ENCODE peak calls at places on chromosomes 2 and 18, in eight cellular contexts. B is gastrocnemius medialis; X is esophagus muscularis mucosa; J is stomach; W is adipocyte; O is GM23248; T is SK-N-SH; V is effector memory CD4-positive, alpha-beta T cell. P is an unnamed sample.
A peak's percentile ranks its signal among the peaks of the same experiment; 100 is the strongest.

GRCh38 chr18:35106013-35106844 is 65.0 kb downstream of the MAPRE2 start:
- DNase-seq in T (no peak), J (no peak), O (no peak), X (no peak), V (no peak), W (no peak), B (no peak), P (no peak)

GRCh38 chr2:150548527-150548926 is 61.1 kb upstream of the RND3 start:
- DNase-seq in T (peak; percentile 30), J (no peak), X (no peak), B (no peak), W (peak; percentile 25), V (no peak), O (peak; percentile 39), P (no peak)

GRCh38 chr2:201795608-201796477 is 10.5 kb upstream of the CDK15 start:
- DNase-seq in T (peak; percentile 77), B (no peak), O (peak; percentile 75), V (no peak), J (no peak), X (no peak), W (peak; percentile 84), P (no peak)

GRCh38 chr2:122748552-122749011 is 993.1 kb downstream of the TSN start:
- DNase-seq in W (peak; percentile 5), V (no peak), T (no peak), O (peak; percentile 37), J (no peak), B (no peak), X (no peak), P (no peak)

GRCh38 chr2:149860276-149860921 is 272.8 kb upstream of the MMADHC start:
- DNase-seq in X (no peak), T (no peak), W (peak; percentile 84), V (no peak), O (peak; percentile 78), J (peak; percentile 27), B (peak; percentile 33), P (no peak)

GRCh38 chr2:182592691-182593393 is 123.2 kb upstream of the DNAJC10 start:
- DNase-seq in W (no peak), V (no peak), X (no peak), O (no peak), T (no peak), J (no peak), B (no peak), P (no peak)

GRCh38 chr2:176160251-176161040 is 3.3 kb downstream of the HOXD3 start:
- DNase-seq in V (no peak), T (no peak), W (no peak), J (no peak), O (no peak), B (no peak), X (no peak), P (no peak)

GRCh38 chr18:13849791-13850190 is 25.8 kb downstream of the MC5R start:
- DNase-seq in T (no peak), O (no peak), W (no peak), B (no peak), V (no peak), X (no peak), J (no peak), P (no peak)

GRCh38 chr2:233007270-233007669 is 5.8 kb downstream of the NGEF start:
- DNase-seq in J (no peak), X (no peak), O (no peak), W (no peak), V (no peak), T (no peak), B (no peak), P (peak; percentile 29)
- H3K36me3 ChIP-seq in J (no peaks in the 10 kb centered on the region), X (no peaks in the 10 kb centered on the region), O (no peaks in the 10 kb centered on the region), W (no peaks in the 10 kb centered on the region), V (no peaks in the 10 kb centered on the region), T (no peaks in the 10 kb centered on the region), B (no peaks in the 10 kb centered on the region), P (no peaks in the 10 kb centered on the region)

GRCh38 chr2:226793615-226794014 is 6.0 kb downstream of the IRS1 start:
- DNase-seq in O (peak; percentile 49), J (no peak), B (no peak), T (peak; percentile 8), V (no peak), W (peak; percentile 27), X (no peak), P (no peak)
- H3K36me3 ChIP-seq in O (no peaks in the 10 kb centered on the region), J (no peaks in the 10 kb centered on the region), B (no peaks in the 10 kb centered on the region), T (peaks cover 2% of the 10 kb centered on the region), V (no peaks in the 10 kb centered on the region), W (peaks cover 10% of the 10 kb centered on the region), X (no peaks in the 10 kb centered on the region), P (no peaks in the 10 kb centered on the region)

DNA sequence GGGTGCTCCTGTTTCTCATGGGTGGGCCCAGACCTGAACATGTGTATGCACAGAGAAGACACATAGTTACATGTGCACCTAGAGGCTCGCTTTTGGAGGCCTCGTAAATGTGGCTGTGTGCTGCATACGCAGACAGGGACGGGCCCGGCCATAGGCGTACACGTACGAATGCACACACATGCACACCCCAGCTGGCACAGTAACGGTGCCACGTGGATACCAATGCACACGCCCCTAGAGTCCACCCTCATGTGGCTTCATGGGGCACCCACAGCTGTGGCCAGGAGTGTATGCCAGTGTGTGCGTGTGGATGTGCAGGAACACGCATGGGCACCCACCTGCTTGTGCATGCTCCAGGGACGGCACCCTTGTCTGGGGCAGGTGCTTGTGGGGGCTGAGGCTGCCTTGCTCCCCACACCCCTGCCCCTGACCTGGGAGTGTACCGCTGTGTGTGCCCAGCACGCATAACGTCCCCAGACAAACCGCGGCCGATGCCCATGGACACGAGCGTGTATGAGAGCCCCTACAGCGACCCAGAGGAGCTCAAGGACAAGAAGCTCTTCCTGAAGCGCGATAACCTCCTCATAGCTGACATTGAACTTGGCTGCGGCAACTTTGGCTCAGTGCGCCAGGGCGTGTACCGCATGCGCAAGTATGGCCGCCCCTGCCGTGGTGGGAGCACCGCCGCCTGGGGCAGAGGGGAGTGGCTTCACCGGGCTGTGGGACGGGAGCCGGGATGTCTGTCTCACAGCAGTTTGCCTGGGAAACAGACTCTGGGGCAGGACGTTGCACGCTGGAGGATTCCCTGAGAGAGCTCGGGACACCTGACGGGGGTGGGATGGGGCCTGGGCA is 20.9 kb downstream of the ZAP70 start:
- DNase-seq in V (no peak), X (no peak), W (no peak), T (no peak), J (no peak), O (no peak), B (no peak), P (no peak)
- H3K36me3 ChIP-seq in V (peaks cover 97% of the 10 kb centered on the region), X (no peaks in the 10 kb centered on the region), W (no peaks in the 10 kb centered on the region), T (no peaks in the 10 kb centered on the region), J (no peaks in the 10 kb centered on the region), O (no peaks in the 10 kb centered on the region), B (no peaks in the 10 kb centered on the region), P (no peaks in the 10 kb centered on the region)

GRCh38 chr18:79749251-79750191 is 48.2 kb upstream of the KCNG2 start:
- DNase-seq in X (no peak), J (no peak), O (peak; percentile 29), W (no peak), B (no peak), V (no peak), T (no peak), P (no peak)

GRCh38 chr18:79746730-79747129 is 51.0 kb upstream of the KCNG2 start:
- DNase-seq in W (no peak), B (no peak), J (no peak), X (no peak), T (no peak), O (no peak), V (no peak), P (no peak)

GRCh38 chr18:79744625-79745024 is 53.1 kb upstream of the KCNG2 start:
- DNase-seq in J (no peak), T (no peak), X (no peak), W (no peak), V (no peak), B (no peak), O (no peak), P (no peak)

GRCh38 chr18:79748321-79749157 is 49.2 kb upstream of the KCNG2 start:
- DNase-seq in J (no peak), O (no peak), W (no peak), T (no peak), B (no peak), V (no peak), X (no peak), P (no peak)

GRCh38 chr18:79747156-79747845 is 50.4 kb upstream of the KCNG2 start:
- DNase-seq in X (no peak), V (no peak), J (no peak), T (no peak), O (no peak), W (no peak), B (no peak), P (no peak)
- H3K36me3 ChIP-seq in X (peaks cover 7% of the 10 kb centered on the region), V (peaks cover 44% of the 10 kb centered on the region), J (peaks cover 8% of the 10 kb centered on the region), T (peaks cover 11% of the 10 kb centered on the region), O (no peaks in the 10 kb centered on the region), W (peaks cover 19% of the 10 kb centered on the region), B (peaks cover 8% of the 10 kb centered on the region), P (peaks cover 18% of the 10 kb centered on the region)

GRCh38 chr2:26812731-26813130 is 26.9 kb downstream of the CENPA start:
- DNase-seq in W (no peak), T (no peak), X (no peak), B (no peak), V (no peak), O (no peak), J (no peak), P (no peak)
- H3K36me3 ChIP-seq in W (no peaks in the 10 kb centered on the region), T (no peaks in the 10 kb centered on the region), X (no peaks in the 10 kb centered on the region), B (no peaks in the 10 kb centered on the region), V (no peaks in the 10 kb centered on the region), O (no peaks in the 10 kb centered on the region), J (no peaks in the 10 kb centered on the region), P (no peaks in the 10 kb centered on the region)

GRCh38 chr2:28909655-28910054 is 15.2 kb downstream of the WDR43 start:
- DNase-seq in B (no peak), V (no peak), O (no peak), W (no peak), T (no peak), X (no peak), J (no peak), P (no peak)
- H3K36me3 ChIP-seq in B (peaks cover 70% of the 10 kb centered on the region), V (peaks cover 73% of the 10 kb centered on the region), O (peaks cover 58% of the 10 kb centered on the region), W (peaks cover 79% of the 10 kb centered on the region), T (peaks cover 79% of the 10 kb centered on the region), X (peaks cover 41% of the 10 kb centered on the region), J (peaks cover 39% of the 10 kb centered on the region), P (no peaks in the 10 kb centered on the region)

GRCh38 chr2:55595536-55595935 is 21.9 kb downstream of the PPP4R3B start:
- DNase-seq in B (no peak), X (no peak), W (peak; percentile 40), J (no peak), V (no peak), T (no peak), O (no peak), P (no peak)
- H3K36me3 ChIP-seq in B (peaks cover 24% of the 10 kb centered on the region), X (peaks cover 4% of the 10 kb centered on the region), W (peaks cover 16% of the 10 kb centered on the region), J (peaks cover 5% of the 10 kb centered on the region), V (peaks cover 20% of the 10 kb centered on the region), T (peaks cover 27% of the 10 kb centered on the region), O (peaks cover 21% of the 10 kb centered on the region), P (peaks cover 22% of the 10 kb centered on the region)

GRCh38 chr18:51184092-51184458 is 13.4 kb downstream of the MEX3C start:
- DNase-seq in B (no peak), J (no peak), W (no peak), X (no peak), T (no peak), V (no peak), O (no peak), P (no peak)
- H3K36me3 ChIP-seq in B (peaks cover 4% of the 10 kb centered on the region), J (no peaks in the 10 kb centered on the region), W (no peaks in the 10 kb centered on the region), X (no peaks in the 10 kb centered on the region), T (peaks cover 14% of the 10 kb centered on the region), V (peaks cover 3% of the 10 kb centered on the region), O (no peaks in the 10 kb centered on the region), P (no peaks in the 10 kb centered on the region)